ENCODE peak calls at places on chromosome 19, in four cellular contexts. Z, M, U and F are unnamed samples.
A peak's percentile ranks its signal among the peaks of the same experiment; 100 is the strongest.

GRCh38 chr19:52094526-52094925 is 1.0 kb downstream of the ZNF841 start:
- DNase-seq in Z (no peak), M (no peak), U (no peak), F (no peak)

GRCh38 chr19:15587663-15588062 is 27.4 kb upstream of the CYP4F8 start:
- DNase-seq in Z (no peak), M (no peak), U (no peak), F (no peak)

GRCh38 chr19:11766597-11767591 is at the start of gene ZNF441:
- DNase-seq in Z (peak; percentile 97), M (peak; percentile 96), U (peak; percentile 84), F (peak; percentile 99)

GRCh38 chr19:49150106-49150943 is 4.9 kb downstream of the HRC start:
- DNase-seq in Z (peak; percentile 84), M (peak; percentile 76), U (peak; percentile 33), F (peak; percentile 94)

GRCh38 chr19:38977445-38978314 is 2.1 kb upstream of the FBXO17 start:
- DNase-seq in Z (no peak), M (no peak), U (peak; percentile 55), F (no peak)

GRCh38 chr19:51799998-51800848 is 5.3 kb downstream of the FPR3 start:
- DNase-seq in Z (no peak), M (no peak), U (no peak), F (no peak)

GRCh38 chr19:2129892-2130770 is 21.2 kb downstream of the AP3D1 start:
- DNase-seq in Z (no peak), M (no peak), U (no peak), F (no peak)

GRCh38 chr19:28932446-28932845 is 280.5 kb downstream of the UQCRFS1 start:
- DNase-seq in Z (no peak), M (no peak), U (no peak), F (no peak)

GRCh38 chr19:19105365-19106060 is 32.8 kb downstream of the TMEM161A start:
- DNase-seq in Z (peak; percentile 31), M (peak; percentile 37), U (peak; percentile 41), F (peak; percentile 89)

GRCh38 chr19:38331728-38332127 is 3.9 kb upstream of the CATSPERG start:
- DNase-seq in Z (no peak), M (no peak), U (no peak), F (no peak)

GRCh38 chr19:39428309-39429112 is 7.2 kb downstream of the RPS16 start:
- DNase-seq in Z (no peak), M (no peak), U (no peak), F (peak; percentile 72)

GRCh38 chr19:10419646-10420443 is 493 bp upstream of the PDE4A start:
- DNase-seq in Z (no peak), M (no peak), U (no peak), F (peak; percentile 75)

GRCh38 chr19:56566904-56567273 is 379 bp upstream of the ZNF470 start:
- DNase-seq in Z (peak; percentile 26), M (peak; percentile 20), U (peak; percentile 11), F (peak; percentile 73)

GRCh38 chr19:17538684-17539287 is 16.7 kb upstream of the COLGALT1 start:
- DNase-seq in Z (no peak), M (no peak), U (no peak), F (no peak)

GRCh38 chr19:51398096-51398704 is 7.8 kb upstream of the C19orf84 start:
- DNase-seq in Z (peak; percentile 29), M (no peak), U (peak; percentile 24), F (no peak)

DNA sequence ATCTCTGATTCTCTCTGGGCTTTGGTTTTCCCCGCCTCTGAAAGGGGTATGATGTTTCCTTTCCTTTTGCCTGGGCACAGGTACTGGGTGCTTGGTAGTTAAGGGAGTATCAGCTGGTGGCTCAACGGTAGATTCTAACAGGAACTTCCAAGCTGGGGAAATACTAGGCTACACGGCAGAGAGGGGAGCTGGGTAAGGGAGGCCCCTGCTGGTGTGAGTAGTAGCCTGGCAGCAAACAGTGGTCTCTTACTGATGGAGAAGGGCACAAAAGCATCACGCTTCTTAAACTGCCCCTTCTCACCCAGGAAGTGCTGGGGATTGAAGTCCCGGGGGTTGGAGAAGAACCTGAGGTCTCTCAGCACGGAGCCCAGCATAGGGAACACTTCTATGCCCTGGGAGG is 26.9 kb upstream of the CYP2A7 start:
- DNase-seq in Z (no peak), M (no peak), U (no peak), F (peak; percentile 44)
- TF ChIP-seq CTCF in Z (no peak), M (no peak), U (no peak), F (no peak)

GRCh38 chr19:55339225-55340143 is at the start of gene KMT5C:
- DNase-seq in Z (peak; percentile 100), M (peak; percentile 100), U (peak; percentile 100), F (peak; percentile 100)
- TF ChIP-seq CTCF in Z (no peak), M (peak; percentile 52), U (peak; percentile 42), F (no peak)

DNA sequence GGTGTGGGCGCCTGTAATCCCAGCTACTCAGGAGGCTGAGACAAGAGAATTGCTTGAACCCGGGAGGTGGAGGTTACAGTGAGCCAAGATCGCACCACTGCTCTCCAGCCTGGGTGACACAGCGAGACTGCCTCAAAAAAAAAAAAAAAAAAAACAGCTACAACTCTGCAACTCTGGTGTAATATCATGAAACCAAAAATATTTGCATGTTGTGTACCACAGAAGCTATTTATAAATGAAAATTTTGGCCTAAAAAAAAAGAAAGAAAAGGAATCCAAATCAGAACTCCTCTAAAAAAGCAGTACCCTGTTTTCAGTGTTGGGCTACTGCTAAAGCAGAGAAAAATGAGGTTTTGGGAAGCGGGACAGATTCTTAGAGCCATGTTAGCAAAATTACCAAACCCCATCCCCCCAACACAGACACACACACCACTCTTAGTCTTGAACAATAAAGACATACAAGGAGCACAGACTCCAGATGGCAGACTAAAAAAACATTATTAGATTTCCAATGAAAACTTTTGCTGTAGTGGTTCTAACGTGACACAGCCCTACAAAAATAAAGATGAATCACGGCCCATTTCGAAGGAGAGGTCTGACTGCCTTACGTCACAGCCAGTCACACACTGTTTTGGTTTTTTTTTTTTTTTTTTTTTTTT is 51.5 kb downstream of the INSR start:
- DNase-seq in Z (no peak), M (no peak), U (peak; percentile 5), F (no peak)
- TF ChIP-seq CTCF in Z (no peak), M (no peak), U (no peak), F (no peak)

GRCh38 chr19:8069116-8069973 is 16.8 kb downstream of the CCL25 start:
- DNase-seq in Z (no peak), M (no peak), U (no peak), F (no peak)
- TF ChIP-seq CTCF in Z (peak; percentile 36), M (no peak), U (peak; percentile 41), F (peak; percentile 91)

DNA sequence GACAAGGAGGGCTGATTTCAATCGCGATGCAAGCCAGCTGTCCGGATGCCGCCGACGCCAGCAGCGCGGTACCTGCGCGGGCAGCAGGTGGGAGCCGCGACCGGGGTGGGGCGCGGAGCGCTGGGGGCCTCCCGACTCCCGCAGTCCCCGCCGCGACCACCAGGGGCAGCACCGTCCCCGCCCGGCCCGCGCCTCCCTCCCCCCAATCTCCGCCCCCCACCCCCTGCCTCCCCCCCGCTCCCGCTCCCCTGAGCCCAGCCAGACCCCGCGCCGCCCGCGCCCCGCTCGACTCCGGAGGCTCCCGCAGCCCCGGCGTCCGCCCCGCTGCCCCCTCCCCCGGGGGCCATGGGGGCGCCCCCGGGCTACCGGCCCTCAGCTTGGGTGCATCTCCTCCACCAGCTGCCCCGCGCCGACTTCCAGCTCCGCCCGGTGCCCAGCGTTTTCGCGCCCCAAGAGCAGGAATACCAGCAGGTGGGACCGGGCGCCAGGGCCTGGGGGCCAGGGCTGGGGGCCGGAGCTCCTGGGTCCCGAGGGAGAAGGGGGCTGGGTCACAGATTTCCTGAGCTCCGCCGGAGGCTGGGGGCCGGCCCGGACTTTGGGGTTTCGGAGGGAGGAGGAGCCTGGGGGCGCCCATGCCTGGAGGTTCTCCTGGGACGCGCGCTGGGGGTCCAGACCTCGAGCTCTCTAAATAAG is at the start of gene TTYH1:
- DNase-seq in Z (no peak), M (no peak), U (no peak), F (peak; percentile 77)
- TF ChIP-seq CTCF in Z (no peak), M (no peak), U (no peak), F (peak; percentile 97)

DNA sequence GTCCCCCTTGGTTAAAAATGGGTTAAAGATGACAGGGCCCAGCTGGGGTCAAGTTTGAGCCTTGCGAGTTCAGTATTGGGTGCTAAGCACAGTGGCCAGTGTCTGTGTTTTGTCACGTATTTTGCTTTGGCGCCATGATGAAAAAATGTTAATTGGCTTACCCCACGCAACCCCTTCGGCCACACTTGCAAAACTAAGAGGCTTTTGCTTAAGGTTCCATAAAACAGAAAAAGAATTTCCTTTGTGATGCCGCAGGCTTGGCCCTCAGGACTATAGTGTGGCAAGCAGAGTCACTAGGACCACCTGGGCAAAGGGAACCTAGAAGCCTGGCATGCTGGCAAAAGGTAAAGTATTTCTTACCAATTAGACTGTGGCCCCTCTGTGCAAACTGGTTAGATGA is 20.7 kb downstream of the DPRX start:
- DNase-seq in Z (no peak), M (no peak), U (no peak), F (no peak)
- TF ChIP-seq CTCF in Z (no peak), M (no peak), U (no peak), F (no peak)

GRCh38 chr19:7358102-7358597 is 9.4 kb downstream of the ARHGEF18 start:
- DNase-seq in Z (no peak), M (no peak), U (no peak), F (no peak)

GRCh38 chr19:7360393-7360984 is 11.8 kb downstream of the ARHGEF18 start:
- DNase-seq in Z (no peak), M (no peak), U (no peak), F (no peak)

GRCh38 chr19:7355871-7356270 is 7.1 kb downstream of the ARHGEF18 start:
- DNase-seq in Z (no peak), M (no peak), U (no peak), F (no peak)

GRCh38 chr19:7355151-7355845 is 6.6 kb downstream of the ARHGEF18 start:
- DNase-seq in Z (no peak), M (no peak), U (peak; percentile 20), F (no peak)

GRCh38 chr19:7356899-7357627 is 8.3 kb downstream of the ARHGEF18 start:
- DNase-seq in Z (no peak), M (no peak), U (no peak), F (no peak)
- TF ChIP-seq CTCF in Z (no peak), M (no peak), U (no peak), F (no peak)